ENCODE peak calls at places on chromosomes 12 and 14, in four cellular contexts. N, K, J and V are unnamed samples.

GRCh38 chr12:107523760-107524558 is 161.6 kb upstream of the PWP1 start:
- DNase-seq in J (no peak), N (no peak), K (no peak), V (no peak)

GRCh38 chr12:68445836-68446235 is 113.7 kb upstream of the MDM1 start:
- DNase-seq in J (no peak), K (no peak), N (peak; percentile 54), V (no peak)

GRCh38 chr12:28883406-28883997 is 265.6 kb upstream of the FAR2 start:
- DNase-seq in K (no peak), J (no peak), N (no peak), V (no peak)

GRCh38 chr12:51368640-51369517 is 22.3 kb downstream of the GALNT6 start:
- DNase-seq in N (peak; percentile 67), K (peak; percentile 88), J (no peak), V (no peak)

GRCh38 chr14:91888641-91889476 is 21.5 kb upstream of the TC2N start:
- DNase-seq in N (no peak), J (no peak), K (no peak), V (no peak)

GRCh38 chr14:75084513-75084912 is 15.1 kb downstream of the ZC2HC1C start:
- DNase-seq in K (no peak), J (no peak), N (no peak), V (no peak)

GRCh38 chr14:52268191-52269061 is 928 bp downstream of the PTGDR start:
- DNase-seq in K (no peak), N (peak; percentile 29), J (no peak), V (no peak)

GRCh38 chr12:103909811-103910210 is 20.4 kb upstream of the HSP90B1 start:
- DNase-seq in K (no peak), N (peak; percentile 41), J (no peak), V (no peak)

GRCh38 chr14:53828820-53829219 is 127.8 kb downstream of the BMP4 start:
- DNase-seq in J (no peak), K (no peak), N (no peak), V (no peak)

GRCh38 chr14:24940213-24940783 is 109.6 kb downstream of the STXBP6 start:
- DNase-seq in N (no peak), J (no peak), K (no peak), V (no peak)

GRCh38 chr12:82708507-82708906 is 21.8 kb downstream of the TMTC2 start:
- DNase-seq in J (peak; percentile 60), K (no peak), N (peak; percentile 55), V (no peak)